ENCODE peak calls at places on chromosomes 3 and 15, in four cellular contexts. V is OCI-LY7, A is ovary, X is tibial nerve. U is an unnamed sample. For H3K9me3, the result is how much of the 10 kb centered on the place peaks cover.

GRCh38 chr15:81023483-81024264 is 23.0 kb downstream of the TLNRD1 start:
- DNase-seq in A (no peak), V (no peak), X (peak), U (no peak)

GRCh38 chr3:57832925-57833324 is 76.8 kb downstream of the SLMAP start:
- DNase-seq in X (no peak), V (no peak), A (no peak), U (no peak)

GRCh38 chr3:157335677-157336076 is 101.0 kb upstream of the PTX3 start:
- DNase-seq in V (no peak), A (no peak), X (no peak), U (peak)

GRCh38 chr15:65044724-65045481 is at the start of gene SLC51B:
- DNase-seq in A (no peak), V (no peak), X (no peak), U (no peak)

GRCh38 chr15:66706225-66706732 is 4.2 kb downstream of the SMAD6 start:
- DNase-seq in X (no peak), V (no peak), A (peak), U (no peak)

GRCh38 chr15:58981808-58982475 is 5.5 kb upstream of the RNF111 start:
- DNase-seq in V (peak), X (no peak), A (no peak), U (no peak)

GRCh38 chr3:194637541-194638400 is 4.6 kb upstream of the TMEM44 start:
- DNase-seq in A (no peak), V (no peak), X (no peak), U (no peak)

GRCh38 chr15:97944724-97945123 is 15.8 kb upstream of the ARRDC4 start:
- DNase-seq in V (no peak), A (no peak), X (no peak), U (no peak)

GRCh38 chr3:64235605-64236004 is 10.3 kb upstream of the PRICKLE2 start:
- DNase-seq in A (no peak), X (no peak), V (no peak), U (no peak)

GRCh38 chr3:197906850-197907187 is 43.2 kb upstream of the RPL35A start:
- DNase-seq in A (no peak), X (no peak), V (no peak), U (no peak)

GRCh38 chr3:186181901-186182300 is 73.0 kb upstream of the ETV5 start:
- DNase-seq in A (no peak), X (no peak), V (no peak), U (no peak)

GRCh38 chr3:183266454-183266853 is 13.4 kb downstream of the B3GNT5 start:
- DNase-seq in X (no peak), V (no peak), A (no peak), U (no peak)

GRCh38 chr3:141057436-141057835 is 6.3 kb downstream of the SPSB4 start:
- DNase-seq in A (no peak), V (no peak), X (no peak), U (no peak)

GRCh38 chr15:57827021-57827420 is 120.5 kb downstream of the POLR2M start:
- DNase-seq in V (no peak), A (no peak), X (no peak), U (no peak)

GRCh38 chr15:51499379-51499976 is 123.1 kb downstream of the DMXL2 start:
- DNase-seq in A (no peak), V (peak), X (no peak), U (peak)

GRCh38 chr15:79090487-79091203 is at the start of gene RASGRF1:
- DNase-seq in A (no peak), X (no peak), V (no peak), U (no peak)

GRCh38 chr3:115517457-115518050 is 105.8 kb upstream of the GAP43 start:
- DNase-seq in A (no peak), X (no peak), V (no peak), U (no peak)

GRCh38 chr3:49802719-49803463 is at the start of gene INKA1:
- DNase-seq in X (peak), A (peak), V (peak), U (no peak)

GRCh38 chr3:4575413-4575812 is 82.3 kb downstream of the ITPR1 start:
- DNase-seq in V (no peak), X (no peak), A (no peak), U (no peak)

GRCh38 chr15:25180606-25181289 is 226.0 kb downstream of the SNRPN start:
- DNase-seq in A (peak), X (no peak), V (no peak), U (no peak)
- H3K9me3 ChIP-seq in A (under half), X (under half), V (under half), U (half or more)

GRCh38 chr3:149332227-149332765 is 1.1 kb downstream of the TM4SF18 start:
- DNase-seq in A (no peak), V (no peak), X (no peak), U (no peak)
- H3K9me3 ChIP-seq in A (under half), V (under half), X (under half), U (under half)

GRCh38 chr3:61030469-61031035 is 220.7 kb downstream of the FHIT start:
- DNase-seq in A (no peak), X (no peak), V (no peak), U (no peak)
- H3K9me3 ChIP-seq in A (under half), X (under half), V (under half), U (under half)

GRCh38 chr15:25220834-25221233 is 218.0 kb downstream of the UBE3A start:
- DNase-seq in X (no peak), A (no peak), V (no peak), U (no peak)
- H3K9me3 ChIP-seq in X (under half), A (under half), V (under half), U (half or more)

GRCh38 chr3:42314411-42314810 is 48.4 kb upstream of the CCK start:
- DNase-seq in A (no peak), V (peak), X (no peak), U (no peak)
- H3K9me3 ChIP-seq in A (under half), V (under half), X (under half), U (under half)

GRCh38 chr3:150023239-150023636 is 52.5 kb upstream of the PFN2 start:
- DNase-seq in V (no peak), A (no peak), X (no peak), U (no peak)
- H3K9me3 ChIP-seq in V (under half), A (under half), X (under half), U (under half)

U was measured in AG04450.